ENCODE peak calls at places on chromosomes 4 and X, in ten cellular contexts. W is PC-3, O is transverse colon, V is HCT116, Q is cardiac muscle cell, Y is heart right ventricle, C is neural progenitor cell, B is A549, S is lower lobe of right lung, A is GM12865. D is an unnamed sample.

GRCh38 chr4:152937535-152938236 is 1.6 kb downstream of the FHDC1 start:
- DNase-seq in Y (peak; percentile 23), S (peak; percentile 63), Q (peak; percentile 37), A (peak; percentile 19), V (no peak), W (no peak), C (peak; percentile 61), O (peak; percentile 41), B (peak; percentile 14), D (peak; percentile 47)

GRCh38 chrX:130419263-130419662 is 17.5 kb downstream of the RBMX2 start:
- DNase-seq in O (no peak), Y (no peak), C (no peak), Q (no peak), B (no peak), W (no peak), S (no peak), A (peak; percentile 13), V (no peak), D (no peak)

GRCh38 chr4:150224896-150225591 is 146.8 kb downstream of the DCLK2 start:
- DNase-seq in Q (no peak), V (no peak), O (no peak), Y (no peak), S (no peak), B (peak; percentile 88), C (peak; percentile 25), W (peak; percentile 55), A (no peak), D (no peak)

GRCh38 chrX:39372126-39372525 is 570.9 kb downstream of the MID1IP1 start:
- DNase-seq in C (no peak), S (no peak), O (no peak), B (no peak), V (no peak), Y (no peak), Q (no peak), W (no peak), A (no peak), D (no peak)

GRCh38 chr4:10096201-10096975 is 20.2 kb downstream of the WDR1 start:
- DNase-seq in V (peak; percentile 76), O (peak; percentile 70), C (no peak), B (peak; percentile 45), Y (peak; percentile 74), A (peak; percentile 81), S (peak; percentile 70), Q (no peak), W (peak; percentile 89), D (peak; percentile 86)

GRCh38 chrX:22015144-22015750 is 16.9 kb upstream of the PHEX start:
- DNase-seq in V (no peak), A (no peak), B (no peak), Q (no peak), O (no peak), S (no peak), W (no peak), C (no peak), Y (no peak), D (no peak)

GRCh38 chrX:11212741-11213140 is 80.5 kb upstream of the AMELX start:
- DNase-seq in V (no peak), B (no peak), A (no peak), Q (no peak), W (no peak), S (no peak), C (no peak), Y (no peak), O (no peak), D (no peak)

GRCh38 chr4:53015681-53016080 is 153.6 kb downstream of the RASL11B start:
- DNase-seq in Y (peak; percentile 38), W (peak; percentile 53), S (no peak), V (peak; percentile 26), O (peak; percentile 24), A (peak; percentile 60), Q (peak; percentile 75), B (peak; percentile 46), C (peak; percentile 66), D (no peak)

GRCh38 chr4:126071346-126072333 is 756.9 kb downstream of the FAT4 start:
- DNase-seq in B (no peak), A (no peak), V (no peak), S (no peak), W (peak; percentile 1), Y (no peak), Q (peak; percentile 1), C (no peak), O (no peak), D (no peak)

GRCh38 chr4:121448231-121448630 is 67.4 kb upstream of the QRFPR start:
- DNase-seq in W (peak; percentile 82), S (no peak), C (no peak), Q (no peak), O (peak; percentile 79), V (peak; percentile 92), A (no peak), B (peak; percentile 35), Y (no peak), D (no peak)

GRCh38 chrX:20461576-20461975 is 194.9 kb upstream of the RPS6KA3 start:
- DNase-seq in B (peak; percentile 1), V (no peak), C (no peak), Y (no peak), Q (no peak), S (no peak), O (no peak), W (peak; percentile 25), A (no peak), D (no peak)

GRCh38 chr4:55397521-55398321 is 2.0 kb downstream of the TMEM165 start:
- DNase-seq in Y (no peak), B (no peak), C (peak; percentile 21), A (peak; percentile 30), O (no peak), W (peak; percentile 37), Q (no peak), S (no peak), V (no peak), D (no peak)

GRCh38 chr4:104524591-104524990 is 29.9 kb upstream of the CXXC4 start:
- DNase-seq in C (no peak), A (no peak), W (no peak), Y (no peak), B (no peak), S (no peak), V (no peak), O (no peak), Q (no peak), D (no peak)

GRCh38 chr4:61511716-61512488 is 311.8 kb downstream of the ADGRL3 start:
- DNase-seq in C (no peak), B (peak; percentile 7), Y (no peak), O (no peak), V (no peak), W (peak; percentile 88), A (no peak), Q (no peak), S (no peak), D (no peak)

GRCh38 chr4:188904617-188905016 is 765.4 kb downstream of the TRIML1 start:
- DNase-seq in B (no peak), W (no peak), A (no peak), Q (no peak), Y (no peak), O (no peak), S (no peak), C (no peak), V (no peak), D (no peak)

DNA sequence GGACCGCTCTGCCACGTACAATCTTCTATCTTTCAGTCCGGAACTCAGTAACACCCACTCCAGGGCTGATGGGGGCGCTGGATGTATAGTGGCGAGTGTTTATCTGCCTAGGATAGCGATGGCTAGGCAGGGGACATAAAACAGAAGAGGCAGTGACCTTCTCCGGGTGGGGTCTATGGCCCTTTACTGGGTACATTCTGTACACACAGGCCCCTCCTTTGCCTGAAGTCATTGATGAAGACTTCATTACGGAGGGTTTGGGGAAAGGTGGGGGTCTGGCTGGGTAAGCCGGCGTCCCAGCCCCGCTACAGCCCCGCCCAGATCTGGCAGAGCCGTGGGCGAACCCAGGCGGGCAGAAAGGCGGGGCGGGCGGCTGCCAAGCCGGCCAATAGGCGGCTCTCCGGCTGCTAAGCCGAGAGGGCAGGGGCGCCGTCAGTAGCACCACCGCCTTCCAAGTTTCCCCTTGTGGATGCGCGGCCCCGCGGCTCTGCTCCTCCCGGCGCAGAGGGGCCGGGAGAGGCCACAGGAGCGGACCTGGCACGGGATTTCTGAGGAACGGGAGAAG is at the start of gene CHST7:
- DNase-seq in Y (peak; percentile 55), V (peak; percentile 46), C (peak; percentile 88), S (peak; percentile 70), A (peak; percentile 74), O (peak; percentile 69), B (peak; percentile 80), Q (peak; percentile 79), W (peak; percentile 76), D (peak; percentile 50)
- TF ChIP-seq CTCF in Y (peak; percentile 24), V (peak; percentile 51), C (peak; percentile 42), S (no peak), A (peak; percentile 12), O (no peak), B (peak; percentile 61), Q (peak; percentile 43), W (peak; percentile 56), D (peak; percentile 29)

GRCh38 chr4:4848540-4848939 is 10.9 kb upstream of the MSX1 start:
- DNase-seq in W (no peak), C (no peak), A (no peak), B (no peak), V (no peak), O (no peak), Y (no peak), S (no peak), Q (no peak), D (no peak)
- TF ChIP-seq CTCF in W (no peak), C (no peak), A (no peak), B (no peak), V (no peak), O (no peak), Y (no peak), S (no peak), Q (no peak), D (no peak)

GRCh38 chr4:122762966-122763716 is 30.6 kb downstream of the BBS12 start:
- DNase-seq in W (no peak), B (no peak), O (no peak), V (no peak), S (no peak), C (peak; percentile 29), Y (no peak), Q (no peak), A (no peak), D (no peak)

GRCh38 chr4:122762520-122762919 is 30.0 kb downstream of the BBS12 start:
- DNase-seq in O (no peak), Y (peak; percentile 5), S (no peak), B (no peak), C (no peak), V (no peak), W (no peak), A (peak; percentile 32), Q (no peak), D (peak; percentile 15)

GRCh38 chr4:122755675-122756074 is 23.2 kb downstream of the BBS12 start:
- DNase-seq in Q (no peak), B (no peak), V (no peak), A (no peak), O (no peak), S (no peak), W (no peak), Y (no peak), C (no peak), D (no peak)

GRCh38 chr4:122758033-122758432 is 25.5 kb downstream of the BBS12 start:
- DNase-seq in S (no peak), O (peak; percentile 29), Q (peak; percentile 37), W (peak; percentile 61), C (peak; percentile 30), Y (no peak), B (peak; percentile 48), V (peak; percentile 28), A (peak; percentile 29), D (peak; percentile 26)

GRCh38 chr4:122759639-122760310 is 27.3 kb downstream of the BBS12 start:
- DNase-seq in O (no peak), V (no peak), A (no peak), W (peak; percentile 32), Q (no peak), C (no peak), S (no peak), Y (no peak), B (no peak), D (no peak)
- TF ChIP-seq CTCF in O (peak; percentile 8), V (no peak), A (no peak), W (peak; percentile 50), Q (peak; percentile 58), C (peak; percentile 35), S (no peak), Y (no peak), B (peak; percentile 8), D (no peak)

GRCh38 chr4:41177016-41177415 is 37.3 kb downstream of the APBB2 start:
- DNase-seq in B (peak; percentile 16), W (peak; percentile 61), Y (no peak), Q (no peak), O (no peak), A (no peak), S (no peak), V (no peak), C (no peak), D (no peak)
- TF ChIP-seq CTCF in B (no peak), W (peak; percentile 18), Y (no peak), Q (peak; percentile 18), O (no peak), A (no peak), S (no peak), V (no peak), C (no peak), D (no peak)

D was measured in GM10248.